ENCODE peak calls at places on chromosomes 4 and X, in ten cellular contexts. L is psoas muscle, Q is mesendoderm, C is ascending aorta, S is mesenchymal stem cell, Z is uterus, M is fibroblast of lung, I is AG04450, J is left ventricle myocardium inferior, X is neural progenitor cell. H is an unnamed sample.

GRCh38 chr4:179605196-179605595 is 2163.0 kb upstream of the AGA start:
- DNase-seq in L (no peak), Q (no peak), C (no peak), S (no peak), Z (no peak), M (peak; percentile 87), I (peak; percentile 58), J (no peak), X (no peak), H (no peak)

GRCh38 chrX:132612990-132613564 is 124.2 kb upstream of the MBNL3 start:
- DNase-seq in L (peak; percentile 67), Q (peak; percentile 33), C (no peak), S (peak; percentile 47), Z (no peak), M (peak; percentile 6), I (no peak), J (peak; percentile 19), X (peak; percentile 58), H (peak; percentile 8)

GRCh38 chr4:8157496-8157895 is 1.1 kb downstream of the ABLIM2 start:
- DNase-seq in L (peak; percentile 88), Q (no peak), C (peak; percentile 16), S (no peak), Z (peak; percentile 42), M (no peak), I (no peak), J (peak; percentile 51), X (peak; percentile 28), H (no peak)

GRCh38 chr4:172982151-172982590 is 186.4 kb upstream of the GALNT7 start:
- DNase-seq in L (no peak), Q (no peak), C (peak; percentile 36), S (peak; percentile 70), Z (peak; percentile 46), M (peak; percentile 83), I (peak; percentile 58), J (no peak), X (no peak), H (no peak)

GRCh38 chr4:20813698-20814097 is 113.4 kb downstream of the PACRGL start:
- DNase-seq in L (no peak), Q (no peak), C (no peak), S (no peak), Z (no peak), M (peak; percentile 53), I (no peak), J (no peak), X (no peak), H (no peak)

GRCh38 chr4:121876976-121877773 is 6.9 kb upstream of the BBS7 start:
- DNase-seq in L (no peak), Q (no peak), C (no peak), S (no peak), Z (no peak), M (peak; percentile 2), I (no peak), J (no peak), X (peak; percentile 84), H (no peak)

GRCh38 chrX:153830632-153831434 is 489 bp upstream of the PDZD4 start:
- DNase-seq in L (no peak), Q (no peak), C (no peak), S (no peak), Z (no peak), M (no peak), I (no peak), J (no peak), X (peak; percentile 48), H (peak; percentile 16)

GRCh38 chr4:13160906-13161305 is 323.2 kb downstream of the RAB28 start:
- DNase-seq in L (no peak), Q (no peak), C (no peak), S (no peak), Z (no peak), M (peak; percentile 91), I (no peak), J (no peak), X (no peak), H (no peak)

GRCh38 chr4:54368861-54369260 is 139.8 kb downstream of the PDGFRA start:
- DNase-seq in L (no peak), Q (no peak), C (no peak), S (peak; percentile 83), Z (no peak), M (no peak), I (no peak), J (no peak), X (no peak), H (no peak)

DNA sequence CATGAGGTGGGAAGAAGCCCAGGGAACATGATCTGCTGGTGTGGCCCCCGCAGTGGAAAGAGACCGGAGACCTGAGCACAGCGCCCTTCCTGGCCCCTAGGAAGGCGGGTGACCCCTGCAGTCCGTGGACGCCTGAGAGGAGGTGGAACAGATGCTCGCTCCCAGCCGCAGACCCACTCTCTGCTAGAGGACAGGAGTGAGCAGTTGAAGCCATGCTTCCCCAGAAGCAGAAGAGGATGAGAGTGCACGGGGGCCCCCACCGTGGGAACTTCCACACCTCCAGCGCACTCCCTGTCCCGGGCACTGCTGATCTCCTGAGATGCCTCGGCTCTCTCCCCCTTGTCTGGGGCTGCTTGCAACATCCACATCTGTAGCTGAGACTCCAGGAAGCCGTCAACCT is 62.2 kb downstream of the GPR143 start:
- DNase-seq in L (no peak), Q (no peak), C (no peak), S (no peak), Z (no peak), M (no peak), I (no peak), J (no peak), X (no peak), H (no peak)
- H3K27ac ChIP-seq in L (no peak overlapping the region), Q (no peak overlapping the region), C (no peak overlapping the region), S (no peak overlapping the region), Z (no peak overlapping the region), M (no peak overlapping the region), I (no peak overlapping the region), J (no peak overlapping the region), X (no peak overlapping the region), H (no peak overlapping the region)

GRCh38 chrX:11395859-11396258 is 102.6 kb downstream of the AMELX start:
- DNase-seq in L (no peak), Q (no peak), C (no peak), S (no peak), Z (no peak), M (no peak), I (no peak), J (no peak), X (no peak), H (no peak)
- H3K27ac ChIP-seq in L (no peak overlapping the region), Q (no peak overlapping the region), C (no peak overlapping the region), S (no peak overlapping the region), Z (no peak overlapping the region), M (no peak overlapping the region), I (no peak overlapping the region), J (no peak overlapping the region), X (no peak overlapping the region), H (no peak overlapping the region)

DNA sequence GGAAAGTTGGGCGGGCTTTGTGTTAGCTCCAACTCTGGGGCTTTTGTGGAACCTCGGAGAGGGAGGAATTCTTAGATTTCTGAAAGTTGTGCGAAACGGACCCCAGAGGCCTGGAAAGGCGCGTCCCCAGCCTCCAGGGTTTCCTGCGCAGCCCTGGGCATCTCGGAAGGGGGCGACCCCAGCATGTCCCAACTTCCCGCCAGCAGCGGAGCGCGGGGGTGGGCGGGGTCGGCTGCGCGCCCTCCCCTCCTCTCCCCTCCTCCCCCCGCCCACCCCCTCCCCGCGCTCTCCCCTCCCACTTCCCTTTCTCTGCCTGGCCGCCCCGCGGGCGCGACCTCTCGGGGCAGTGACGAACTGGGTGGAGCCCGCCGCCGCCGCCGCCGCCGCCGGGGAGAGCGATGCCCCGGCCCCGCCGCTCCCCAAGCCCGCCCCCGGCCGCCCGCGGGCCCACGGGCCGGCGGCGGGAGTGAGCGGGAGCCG is 16.8 kb downstream of the PTTG2 start:
- DNase-seq in L (peak; percentile 87), Q (peak; percentile 92), C (peak; percentile 60), S (peak; percentile 76), Z (peak; percentile 84), M (peak; percentile 64), I (no peak), J (peak; percentile 84), X (peak; percentile 94), H (peak; percentile 17)
- H3K27ac ChIP-seq in L (peak overlapping the region; percentile 87), Q (peak overlapping the region; percentile 87), C (peak overlapping the region; percentile 99), S (peak overlapping the region; percentile 60), Z (peak overlapping the region; percentile 99), M (peak overlapping the region; percentile 63), I (no peak overlapping the region), J (peak overlapping the region; percentile 98), X (peak overlapping the region; percentile 95), H (peak overlapping the region; percentile 76)

GRCh38 chr4:61443813-61444510 is 243.8 kb downstream of the ADGRL3 start:
- DNase-seq in L (no peak), Q (peak; percentile 40), C (no peak), S (peak; percentile 50), Z (no peak), M (peak; percentile 71), I (no peak), J (no peak), X (no peak), H (no peak)
- H3K27ac ChIP-seq in L (no peak overlapping the region), Q (no peak overlapping the region), C (no peak overlapping the region), S (no peak overlapping the region), Z (no peak overlapping the region), M (no peak overlapping the region), I (no peak overlapping the region), J (no peak overlapping the region), X (no peak overlapping the region), H (no peak overlapping the region)

H was measured in caudate nucleus.